ENCODE peak calls at places on chromosome 5, in ten cellular contexts. One of them, this sample, is unnamed.

GRCh38 chr5:75885849-75886596 is 168.8 kb upstream of the POC5 start:
- DNase-seq in endodermal cell: peak
- DNase-seq in left lung: no peak
- DNase-seq in CD4-positive, CD25-positive, alpha-beta regulatory T cell: no peak
- DNase-seq in CD8-positive, alpha-beta memory T cell: no peak
- DNase-seq in tibial artery: no peak
- DNase-seq in colonic mucosa: no peak
- DNase-seq in fibroblast of lung: no peak
- DNase-seq in CD8-positive, alpha-beta T cell: no peak
- DNase-seq in esophagus squamous epithelium: no peak
- DNase-seq in this sample: no peak

GRCh38 chr5:38465702-38466443 is 90.6 kb downstream of the LIFR start:
- DNase-seq in fibroblast of lung: no peak
- DNase-seq in esophagus squamous epithelium: no peak
- DNase-seq in CD8-positive, alpha-beta T cell: no peak
- DNase-seq in tibial artery: no peak
- DNase-seq in CD8-positive, alpha-beta memory T cell: no peak
- DNase-seq in left lung: no peak
- DNase-seq in endodermal cell: no peak
- DNase-seq in CD4-positive, CD25-positive, alpha-beta regulatory T cell: no peak
- DNase-seq in colonic mucosa: no peak
- DNase-seq in this sample: no peak

GRCh38 chr5:170603578-170604565 is 100.1 kb downstream of the KCNIP1 start:
- DNase-seq in fibroblast of lung: peak
- DNase-seq in CD8-positive, alpha-beta T cell: no peak
- DNase-seq in left lung: no peak
- DNase-seq in CD4-positive, CD25-positive, alpha-beta regulatory T cell: no peak
- DNase-seq in colonic mucosa: peak
- DNase-seq in tibial artery: no peak
- DNase-seq in CD8-positive, alpha-beta memory T cell: no peak
- DNase-seq in esophagus squamous epithelium: no peak
- DNase-seq in endodermal cell: peak
- DNase-seq in this sample: no peak

GRCh38 chr5:95273956-95274520 is 10.9 kb downstream of the MCTP1 start:
- DNase-seq in tibial artery: no peak
- DNase-seq in fibroblast of lung: no peak
- DNase-seq in CD4-positive, CD25-positive, alpha-beta regulatory T cell: no peak
- DNase-seq in CD8-positive, alpha-beta memory T cell: no peak
- DNase-seq in colonic mucosa: no peak
- DNase-seq in endodermal cell: no peak
- DNase-seq in left lung: no peak
- DNase-seq in CD8-positive, alpha-beta T cell: no peak
- DNase-seq in esophagus squamous epithelium: no peak
- DNase-seq in this sample: no peak

GRCh38 chr5:170148430-170149205 is 42.9 kb downstream of the FOXI1 start:
- DNase-seq in tibial artery: no peak
- DNase-seq in fibroblast of lung: no peak
- DNase-seq in CD8-positive, alpha-beta memory T cell: no peak
- DNase-seq in endodermal cell: peak
- DNase-seq in CD8-positive, alpha-beta T cell: peak
- DNase-seq in CD4-positive, CD25-positive, alpha-beta regulatory T cell: no peak
- DNase-seq in esophagus squamous epithelium: no peak
- DNase-seq in colonic mucosa: peak
- DNase-seq in left lung: no peak
- DNase-seq in this sample: no peak

GRCh38 chr5:164191240-164191639 is 685.8 kb downstream of the MAT2B start:
- DNase-seq in CD4-positive, CD25-positive, alpha-beta regulatory T cell: no peak
- DNase-seq in endodermal cell: no peak
- DNase-seq in tibial artery: no peak
- DNase-seq in left lung: no peak
- DNase-seq in CD8-positive, alpha-beta memory T cell: no peak
- DNase-seq in colonic mucosa: peak
- DNase-seq in fibroblast of lung: peak
- DNase-seq in esophagus squamous epithelium: no peak
- DNase-seq in CD8-positive, alpha-beta T cell: no peak
- DNase-seq in this sample: peak

GRCh38 chr5:138686668-138687067 is 66.6 kb upstream of the CTNNA1 start:
- DNase-seq in esophagus squamous epithelium: no peak
- DNase-seq in endodermal cell: no peak
- DNase-seq in CD4-positive, CD25-positive, alpha-beta regulatory T cell: no peak
- DNase-seq in CD8-positive, alpha-beta T cell: no peak
- DNase-seq in tibial artery: no peak
- DNase-seq in colonic mucosa: no peak
- DNase-seq in CD8-positive, alpha-beta memory T cell: no peak
- DNase-seq in left lung: no peak
- DNase-seq in fibroblast of lung: peak
- DNase-seq in this sample: no peak

GRCh38 chr5:113612060-113612496 is 98.6 kb downstream of the YTHDC2 start:
- DNase-seq in left lung: no peak
- DNase-seq in CD8-positive, alpha-beta memory T cell: peak
- DNase-seq in tibial artery: no peak
- DNase-seq in CD8-positive, alpha-beta T cell: no peak
- DNase-seq in colonic mucosa: no peak
- DNase-seq in CD4-positive, CD25-positive, alpha-beta regulatory T cell: peak
- DNase-seq in esophagus squamous epithelium: no peak
- DNase-seq in endodermal cell: no peak
- DNase-seq in fibroblast of lung: peak
- DNase-seq in this sample: no peak

GRCh38 chr5:68242743-68243142 is 27.2 kb downstream of the PIK3R1 start:
- DNase-seq in tibial artery: no peak
- DNase-seq in CD8-positive, alpha-beta T cell: no peak
- DNase-seq in left lung: no peak
- DNase-seq in endodermal cell: no peak
- DNase-seq in CD4-positive, CD25-positive, alpha-beta regulatory T cell: no peak
- DNase-seq in CD8-positive, alpha-beta memory T cell: no peak
- DNase-seq in colonic mucosa: no peak
- DNase-seq in esophagus squamous epithelium: no peak
- DNase-seq in fibroblast of lung: peak
- DNase-seq in this sample: peak

GRCh38 chr5:68240771-68241170 is 25.2 kb downstream of the PIK3R1 start:
- DNase-seq in left lung: no peak
- DNase-seq in tibial artery: no peak
- DNase-seq in colonic mucosa: no peak
- DNase-seq in CD8-positive, alpha-beta memory T cell: no peak
- DNase-seq in endodermal cell: no peak
- DNase-seq in CD4-positive, CD25-positive, alpha-beta regulatory T cell: no peak
- DNase-seq in esophagus squamous epithelium: no peak
- DNase-seq in CD8-positive, alpha-beta T cell: no peak
- DNase-seq in fibroblast of lung: no peak
- DNase-seq in this sample: no peak

GRCh38 chr5:68243251-68243650 is 27.7 kb downstream of the PIK3R1 start:
- DNase-seq in esophagus squamous epithelium: no peak
- DNase-seq in CD4-positive, CD25-positive, alpha-beta regulatory T cell: no peak
- DNase-seq in CD8-positive, alpha-beta memory T cell: no peak
- DNase-seq in endodermal cell: no peak
- DNase-seq in left lung: no peak
- DNase-seq in colonic mucosa: no peak
- DNase-seq in tibial artery: no peak
- DNase-seq in CD8-positive, alpha-beta T cell: no peak
- DNase-seq in fibroblast of lung: no peak
- DNase-seq in this sample: no peak

GRCh38 chr5:68245325-68245724 is 29.8 kb downstream of the PIK3R1 start:
- DNase-seq in left lung: no peak
- DNase-seq in CD4-positive, CD25-positive, alpha-beta regulatory T cell: no peak
- DNase-seq in colonic mucosa: no peak
- DNase-seq in fibroblast of lung: peak
- DNase-seq in CD8-positive, alpha-beta T cell: no peak
- DNase-seq in CD8-positive, alpha-beta memory T cell: no peak
- DNase-seq in tibial artery: no peak
- DNase-seq in endodermal cell: no peak
- DNase-seq in esophagus squamous epithelium: no peak
- DNase-seq in this sample: no peak

DNA sequence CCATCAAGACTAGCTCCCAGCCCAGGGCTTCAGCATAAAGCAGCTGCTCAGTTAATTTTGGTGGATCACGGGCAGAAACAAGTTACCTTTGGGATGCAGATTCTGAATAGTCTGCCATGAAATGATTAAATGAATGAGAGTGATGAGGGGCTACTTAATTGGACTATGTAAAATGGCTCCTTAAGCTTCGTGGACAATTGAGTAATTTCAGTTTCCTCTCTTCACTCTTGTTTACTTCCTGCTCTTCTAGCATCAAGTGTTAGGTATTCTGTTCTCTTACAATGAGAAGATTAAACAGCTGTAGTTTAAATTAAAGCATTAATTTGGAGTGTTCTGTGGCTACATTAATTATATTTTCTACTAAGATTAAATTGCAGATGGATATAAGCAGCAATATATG is 28.1 kb downstream of the PIK3R1 start:
- DNase-seq in CD4-positive, CD25-positive, alpha-beta regulatory T cell: peak
- DNase-seq in tibial artery: no peak
- DNase-seq in esophagus squamous epithelium: no peak
- DNase-seq in CD8-positive, alpha-beta T cell: no peak
- DNase-seq in fibroblast of lung: no peak
- DNase-seq in endodermal cell: no peak
- DNase-seq in left lung: no peak
- DNase-seq in colonic mucosa: no peak
- DNase-seq in CD8-positive, alpha-beta memory T cell: no peak
- DNase-seq in this sample: no peak
- H3K4me3 ChIP-seq in CD4-positive, CD25-positive, alpha-beta regulatory T cell: peak
- H3K4me3 ChIP-seq in tibial artery: no peak
- H3K4me3 ChIP-seq in esophagus squamous epithelium: no peak
- H3K4me3 ChIP-seq in CD8-positive, alpha-beta T cell: no peak
- H3K4me3 ChIP-seq in fibroblast of lung: no peak
- H3K4me3 ChIP-seq in endodermal cell: no peak
- H3K4me3 ChIP-seq in left lung: no peak
- H3K4me3 ChIP-seq in colonic mucosa: no peak
- H3K4me3 ChIP-seq in CD8-positive, alpha-beta memory T cell: no peak
- H3K4me3 ChIP-seq in this sample: no peak

DNA sequence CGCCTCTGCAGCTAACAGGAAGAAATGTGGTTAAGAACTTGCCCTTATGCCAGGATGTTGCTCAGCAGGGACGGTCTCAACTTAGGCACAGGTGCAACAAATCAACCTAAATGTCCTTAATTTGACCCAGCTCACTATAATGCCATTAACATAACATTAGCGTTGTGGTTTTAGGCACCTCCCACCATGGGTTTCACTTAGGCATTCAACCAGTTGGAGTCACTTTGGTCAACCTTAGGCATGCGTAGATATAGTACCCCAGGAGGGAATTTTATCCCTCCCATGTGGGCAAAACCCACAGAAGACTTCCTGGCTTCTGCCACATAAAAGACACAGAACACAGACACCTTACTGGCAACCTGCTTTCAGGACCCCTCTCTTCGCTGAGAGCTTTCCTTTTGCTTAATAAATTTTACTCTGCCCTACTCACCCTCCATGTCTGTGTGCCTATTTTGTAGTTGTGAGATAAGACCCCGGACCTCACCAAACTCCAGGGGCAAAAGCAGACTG is 8.7 kb upstream of the ERAP1 start:
- DNase-seq in colonic mucosa: no peak
- DNase-seq in left lung: no peak
- DNase-seq in CD8-positive, alpha-beta T cell: peak
- DNase-seq in CD4-positive, CD25-positive, alpha-beta regulatory T cell: peak
- DNase-seq in esophagus squamous epithelium: no peak
- DNase-seq in tibial artery: no peak
- DNase-seq in endodermal cell: no peak
- DNase-seq in fibroblast of lung: peak
- DNase-seq in CD8-positive, alpha-beta memory T cell: peak
- DNase-seq in this sample: no peak
- H3K4me3 ChIP-seq in colonic mucosa: peak
- H3K4me3 ChIP-seq in left lung: no peak
- H3K4me3 ChIP-seq in CD8-positive, alpha-beta T cell: peak
- H3K4me3 ChIP-seq in CD4-positive, CD25-positive, alpha-beta regulatory T cell: peak
- H3K4me3 ChIP-seq in esophagus squamous epithelium: no peak
- H3K4me3 ChIP-seq in tibial artery: no peak
- H3K4me3 ChIP-seq in endodermal cell: no peak
- H3K4me3 ChIP-seq in fibroblast of lung: no peak
- H3K4me3 ChIP-seq in CD8-positive, alpha-beta memory T cell: peak
- H3K4me3 ChIP-seq in this sample: no peak

GRCh38 chr5:145787001-145787400 is 48.1 kb downstream of the PRELID2 start:
- DNase-seq in esophagus squamous epithelium: no peak
- DNase-seq in fibroblast of lung: no peak
- DNase-seq in endodermal cell: no peak
- DNase-seq in tibial artery: no peak
- DNase-seq in CD8-positive, alpha-beta T cell: no peak
- DNase-seq in CD8-positive, alpha-beta memory T cell: no peak
- DNase-seq in colonic mucosa: no peak
- DNase-seq in CD4-positive, CD25-positive, alpha-beta regulatory T cell: no peak
- DNase-seq in left lung: no peak
- DNase-seq in this sample: no peak

GRCh38 chr5:145792840-145793239 is 42.3 kb downstream of the PRELID2 start:
- DNase-seq in CD4-positive, CD25-positive, alpha-beta regulatory T cell: no peak
- DNase-seq in CD8-positive, alpha-beta memory T cell: no peak
- DNase-seq in tibial artery: no peak
- DNase-seq in colonic mucosa: no peak
- DNase-seq in CD8-positive, alpha-beta T cell: no peak
- DNase-seq in fibroblast of lung: no peak
- DNase-seq in esophagus squamous epithelium: no peak
- DNase-seq in left lung: no peak
- DNase-seq in endodermal cell: peak
- DNase-seq in this sample: no peak

GRCh38 chr5:145791866-145792265 is 43.3 kb downstream of the PRELID2 start:
- DNase-seq in CD4-positive, CD25-positive, alpha-beta regulatory T cell: no peak
- DNase-seq in tibial artery: no peak
- DNase-seq in endodermal cell: peak
- DNase-seq in fibroblast of lung: no peak
- DNase-seq in left lung: no peak
- DNase-seq in colonic mucosa: no peak
- DNase-seq in CD8-positive, alpha-beta T cell: no peak
- DNase-seq in CD8-positive, alpha-beta memory T cell: no peak
- DNase-seq in esophagus squamous epithelium: no peak
- DNase-seq in this sample: no peak

GRCh38 chr5:145787996-145788395 is 47.1 kb downstream of the PRELID2 start:
- DNase-seq in endodermal cell: no peak
- DNase-seq in left lung: no peak
- DNase-seq in tibial artery: no peak
- DNase-seq in colonic mucosa: no peak
- DNase-seq in CD4-positive, CD25-positive, alpha-beta regulatory T cell: no peak
- DNase-seq in esophagus squamous epithelium: no peak
- DNase-seq in fibroblast of lung: no peak
- DNase-seq in CD8-positive, alpha-beta T cell: no peak
- DNase-seq in CD8-positive, alpha-beta memory T cell: no peak
- DNase-seq in this sample: no peak

DNA sequence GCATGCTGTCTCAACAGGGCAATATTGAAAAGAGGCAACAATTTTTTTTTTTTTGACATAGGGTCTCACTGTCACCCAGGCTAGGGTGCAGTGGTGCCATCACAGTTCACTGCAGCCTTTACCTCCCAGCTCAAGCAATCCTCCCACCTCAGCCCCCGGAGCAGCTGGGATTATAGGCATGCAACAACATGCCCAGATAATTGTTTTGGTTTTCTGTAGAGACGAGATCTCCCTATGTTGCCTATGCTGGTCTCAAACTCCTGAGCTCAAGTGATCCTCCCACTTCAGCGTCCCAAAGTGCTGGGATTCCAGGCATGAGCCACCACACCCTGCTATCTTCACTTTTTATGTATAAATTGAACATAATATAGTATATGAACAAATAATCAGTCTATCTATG is 47.6 kb downstream of the PRELID2 start:
- DNase-seq in endodermal cell: no peak
- DNase-seq in CD8-positive, alpha-beta T cell: no peak
- DNase-seq in tibial artery: no peak
- DNase-seq in colonic mucosa: no peak
- DNase-seq in left lung: no peak
- DNase-seq in fibroblast of lung: no peak
- DNase-seq in CD4-positive, CD25-positive, alpha-beta regulatory T cell: no peak
- DNase-seq in CD8-positive, alpha-beta memory T cell: no peak
- DNase-seq in esophagus squamous epithelium: no peak
- DNase-seq in this sample: no peak
- H3K4me3 ChIP-seq in endodermal cell: no peak
- H3K4me3 ChIP-seq in CD8-positive, alpha-beta T cell: no peak
- H3K4me3 ChIP-seq in tibial artery: no peak
- H3K4me3 ChIP-seq in colonic mucosa: no peak
- H3K4me3 ChIP-seq in left lung: no peak
- H3K4me3 ChIP-seq in fibroblast of lung: no peak
- H3K4me3 ChIP-seq in CD4-positive, CD25-positive, alpha-beta regulatory T cell: no peak
- H3K4me3 ChIP-seq in CD8-positive, alpha-beta memory T cell: no peak
- H3K4me3 ChIP-seq in esophagus squamous epithelium: no peak
- H3K4me3 ChIP-seq in this sample: no peak

GRCh38 chr5:73119492-73120157 is 750 bp upstream of the TMEM171 start:
- DNase-seq in fibroblast of lung: no peak
- DNase-seq in colonic mucosa: peak
- DNase-seq in left lung: peak
- DNase-seq in CD8-positive, alpha-beta memory T cell: no peak
- DNase-seq in endodermal cell: peak
- DNase-seq in tibial artery: no peak
- DNase-seq in CD4-positive, CD25-positive, alpha-beta regulatory T cell: no peak
- DNase-seq in CD8-positive, alpha-beta T cell: no peak
- DNase-seq in esophagus squamous epithelium: no peak
- DNase-seq in this sample: no peak
- H3K4me3 ChIP-seq in fibroblast of lung: no peak
- H3K4me3 ChIP-seq in colonic mucosa: peak
- H3K4me3 ChIP-seq in left lung: peak
- H3K4me3 ChIP-seq in CD8-positive, alpha-beta memory T cell: no peak
- H3K4me3 ChIP-seq in endodermal cell: no peak
- H3K4me3 ChIP-seq in tibial artery: peak
- H3K4me3 ChIP-seq in CD4-positive, CD25-positive, alpha-beta regulatory T cell: no peak
- H3K4me3 ChIP-seq in CD8-positive, alpha-beta T cell: no peak
- H3K4me3 ChIP-seq in esophagus squamous epithelium: peak
- H3K4me3 ChIP-seq in this sample: peak

This sample was measured in skeletal muscle cell.